ENCODE peak calls at places on chromosomes 13 and 19, in seven cellular contexts. T is lower leg skin, W is A549, Y is BE2C, L is tibial artery, S is Caco-2, G is left lung. D is an unnamed sample.

GRCh38 chr13:20264271-20265018 is 32.3 kb upstream of the GJB6 start:
- DNase-seq in T (no peak), W (no peak), Y (no peak), L (no peak), S (no peak), G (no peak), D (no peak)

GRCh38 chr13:114000151-114001040 is 26.5 kb upstream of the C13orf46 start:
- DNase-seq in T (no peak), W (no peak), Y (no peak), L (no peak), S (no peak), G (peak), D (no peak)

GRCh38 chr13:97101912-97102311 is 107.6 kb upstream of the OXGR1 start:
- DNase-seq in T (no peak), W (no peak), Y (no peak), L (no peak), S (no peak), G (no peak), D (no peak)

GRCh38 chr19:6067975-6068374 is 42.3 kb downstream of the RFX2 start:
- DNase-seq in T (no peak), W (no peak), Y (no peak), L (peak), S (no peak), G (no peak), D (no peak)

GRCh38 chr13:21069561-21070004 is 8.2 kb upstream of the LATS2 start:
- DNase-seq in T (no peak), W (peak), Y (no peak), L (no peak), S (peak), G (no peak), D (peak)

GRCh38 chr13:46580362-46580839 is 27.4 kb downstream of the LRCH1 start:
- DNase-seq in T (no peak), W (no peak), Y (no peak), L (no peak), S (no peak), G (no peak), D (no peak)

GRCh38 chr13:45921337-45921736 is 69.8 kb upstream of the SIAH3 start:
- DNase-seq in T (no peak), W (no peak), Y (no peak), L (no peak), S (no peak), G (no peak), D (no peak)

GRCh38 chr13:40362502-40362901 is 303.9 kb downstream of the FOXO1 start:
- DNase-seq in T (no peak), W (no peak), Y (no peak), L (no peak), S (no peak), G (no peak), D (no peak)

GRCh38 chr13:37868691-37869505 is 674 bp downstream of the TRPC4 start:
- DNase-seq in T (no peak), W (no peak), Y (no peak), L (peak), S (no peak), G (no peak), D (no peak)

GRCh38 chr13:26132756-26133155 is 80.9 kb upstream of the SHISA2 start:
- DNase-seq in T (no peak), W (no peak), Y (no peak), L (no peak), S (peak), G (no peak), D (no peak)
- TF ChIP-seq CTCF in T (no peak), W (no peak), Y (peak), L (no peak), S (peak), G (no peak), D (peak)

DNA sequence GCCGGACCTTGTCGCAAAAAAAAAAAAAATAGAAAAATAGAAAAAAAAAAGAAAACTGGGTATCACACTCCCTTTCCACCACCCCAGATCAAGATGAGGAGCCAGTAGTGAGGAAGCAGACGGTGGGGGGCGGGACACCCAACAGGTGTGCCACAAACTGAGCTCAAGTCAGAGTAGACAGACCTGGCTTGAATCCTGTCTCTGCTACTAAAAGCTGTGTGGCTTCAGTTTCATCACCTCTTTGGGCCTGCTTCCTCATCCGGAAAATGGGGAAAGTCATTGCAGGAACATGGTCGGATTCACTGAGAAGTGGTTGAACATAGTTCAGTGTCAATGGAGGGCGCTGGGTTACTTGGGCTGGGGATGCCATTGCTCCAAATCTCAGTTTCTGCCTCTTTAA is 2.9 kb downstream of the HIF3A start:
- DNase-seq in T (no peak), W (no peak), Y (no peak), L (no peak), S (no peak), G (no peak), D (no peak)
- H3K4me3 ChIP-seq in T (no peak), W (no peak), Y (no peak), L (peak), S (no peak), G (peak), D (no peak)

DNA sequence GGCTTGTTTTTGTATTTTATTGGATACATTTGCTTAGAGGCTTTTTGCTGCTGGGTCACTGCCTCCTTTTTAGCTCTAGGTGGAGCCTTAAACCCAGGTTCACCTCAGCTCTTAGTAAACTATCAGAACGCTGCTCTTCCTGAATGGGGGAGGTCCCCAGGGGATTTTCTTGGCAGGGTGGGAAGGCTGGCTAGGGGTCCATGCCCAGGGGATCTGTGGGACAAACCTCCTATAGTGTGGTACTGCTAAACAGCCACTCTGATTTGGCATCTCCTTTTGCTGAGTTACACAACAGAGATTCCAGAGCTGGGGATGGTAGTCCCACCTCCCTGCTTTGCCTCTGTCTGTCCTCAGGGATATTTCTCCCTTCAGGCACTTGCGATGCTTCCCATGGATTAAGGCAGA is 204.9 kb downstream of the ZIC5 start:
- DNase-seq in T (no peak), W (no peak), Y (peak), L (no peak), S (peak), G (no peak), D (peak)
- TF ChIP-seq CTCF in T (no peak), W (no peak), Y (peak), L (no peak), S (peak), G (no peak), D (peak)

DNA sequence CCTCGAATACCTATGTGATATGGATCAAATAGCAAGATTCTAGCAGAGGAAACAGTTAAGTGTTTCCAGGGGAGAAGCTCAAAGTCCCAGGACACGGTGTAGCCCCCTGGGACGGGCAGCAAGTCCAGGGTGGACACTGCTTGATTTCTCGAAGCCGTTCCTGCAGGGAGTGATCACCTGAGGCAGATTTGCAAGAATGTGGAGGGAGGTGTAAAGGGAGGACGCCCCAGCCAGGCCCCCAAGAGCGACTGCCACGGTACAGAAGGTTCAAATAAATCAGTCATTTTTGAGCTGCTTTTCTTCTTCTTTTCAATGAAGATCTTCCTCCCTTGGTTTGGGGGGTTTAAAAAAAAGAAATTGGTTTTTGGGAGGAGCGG is 41.4 kb downstream of the KLF2 start:
- DNase-seq in T (no peak), W (no peak), Y (no peak), L (no peak), S (no peak), G (peak), D (no peak)
- H3K4me3 ChIP-seq in T (no peak), W (no peak), Y (no peak), L (no peak), S (no peak), G (no peak), D (no peak)

GRCh38 chr19:13023666-13024065 is 28.4 kb downstream of the NFIX start:
- DNase-seq in T (no peak), W (no peak), Y (no peak), L (no peak), S (no peak), G (no peak), D (no peak)

GRCh38 chr19:13022859-13023636 is 27.8 kb downstream of the NFIX start:
- DNase-seq in T (peak), W (peak), Y (peak), L (peak), S (no peak), G (peak), D (peak)

GRCh38 chr19:13020002-13020414 is 24.7 kb downstream of the NFIX start:
- DNase-seq in T (no peak), W (no peak), Y (no peak), L (no peak), S (no peak), G (peak), D (no peak)

GRCh38 chr19:13024126-13024957 is 29.1 kb downstream of the NFIX start:
- DNase-seq in T (no peak), W (no peak), Y (peak), L (no peak), S (no peak), G (peak), D (no peak)

GRCh38 chr19:13022111-13022858 is 27.0 kb downstream of the NFIX start:
- DNase-seq in T (no peak), W (no peak), Y (no peak), L (peak), S (no peak), G (peak), D (no peak)
- TF ChIP-seq CTCF in T (no peak), W (no peak), Y (no peak), L (no peak), S (no peak), G (no peak), D (no peak)

DNA sequence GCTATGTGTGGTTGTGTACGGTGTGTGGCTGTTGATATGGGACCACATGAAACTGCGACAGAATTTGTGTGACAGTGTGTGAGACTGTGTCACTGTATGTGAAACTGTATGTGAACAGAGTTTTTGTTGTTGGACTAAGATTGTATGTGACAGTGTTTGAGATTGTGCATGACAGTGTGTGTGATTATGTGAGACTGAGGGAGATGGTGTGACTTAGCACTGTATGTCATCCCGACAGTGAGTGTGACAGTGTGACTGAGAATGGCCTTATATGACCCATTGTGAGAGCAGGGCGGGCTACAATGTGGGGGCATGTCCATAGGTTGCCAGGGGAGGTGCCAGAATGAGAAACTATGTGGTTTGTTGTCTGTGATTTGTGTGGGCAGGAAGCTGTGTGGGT is 930 bp downstream of the ZNF583 start:
- DNase-seq in T (no peak), W (no peak), Y (no peak), L (no peak), S (no peak), G (no peak), D (no peak)
- H3K4me3 ChIP-seq in T (no peak), W (peak), Y (peak), L (no peak), S (no peak), G (peak), D (peak)

DNA sequence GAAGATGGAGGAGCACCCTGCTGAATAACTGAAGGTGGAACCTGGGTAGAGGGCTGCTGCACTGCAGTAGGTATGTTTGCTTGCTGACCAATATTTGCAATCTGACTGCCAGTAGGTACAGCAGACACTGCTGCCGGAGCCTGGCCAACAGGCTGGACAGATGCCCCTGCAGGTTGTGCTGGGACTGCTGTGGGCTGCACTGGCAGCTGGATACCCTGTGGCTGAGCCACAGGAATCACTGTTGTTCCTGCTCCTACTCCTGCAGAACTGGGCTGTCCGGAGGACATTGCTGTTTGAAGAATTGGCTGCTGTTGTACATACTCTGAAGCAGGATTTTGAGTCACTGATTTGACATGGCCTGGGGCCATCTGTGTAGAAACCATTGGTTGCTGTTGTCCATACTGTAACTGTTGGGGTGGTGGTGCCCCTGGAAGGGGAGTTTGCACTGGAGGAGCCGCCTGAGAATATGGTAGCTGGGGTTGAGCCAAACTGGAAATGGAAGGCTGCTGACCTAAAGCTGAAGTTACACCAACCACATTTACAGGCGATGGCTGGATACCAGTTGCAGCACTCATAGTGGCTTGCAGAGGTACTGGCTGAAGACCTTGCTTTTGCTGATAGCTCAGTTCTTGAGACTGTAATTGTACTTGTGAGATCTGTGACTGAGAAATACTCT is 2.2 kb downstream of the TSC22D1 start:
- DNase-seq in T (no peak), W (peak), Y (peak), L (no peak), S (peak), G (peak), D (peak)
- TF ChIP-seq CTCF in T (no peak), W (no peak), Y (peak), L (peak), S (peak), G (peak), D (peak)